ENCODE peak calls at places on chromosomes 3 and 15, in six cellular contexts. B, X, A, V, C and O are unnamed samples.

GRCh38 chr3:39724233-39724846 is 85.1 kb upstream of the MYRIP start:
- DNase-seq in B (peak), X (no peak), A (no peak), V (no peak), C (no peak), O (no peak)

GRCh38 chr15:23503546-23503945 is 56.5 kb upstream of the GOLGA6L2 start:
- DNase-seq in B (no peak), X (no peak), A (no peak), V (no peak), C (no peak), O (no peak)

GRCh38 chr3:1092771-1093170 is at the start of gene CNTN6:
- DNase-seq in B (no peak), X (no peak), A (no peak), V (peak), C (peak), O (no peak)

GRCh38 chr15:31400222-31400927 is 73.7 kb downstream of the KLF13 start:
- DNase-seq in B (no peak), X (no peak), A (no peak), V (no peak), C (no peak), O (peak)

GRCh38 chr3:100482181-100482580 is 10.2 kb upstream of the TMEM45A start:
- DNase-seq in B (no peak), X (no peak), A (no peak), V (no peak), C (no peak), O (no peak)

GRCh38 chr15:66879968-66880367 is 177.9 kb downstream of the SMAD6 start:
- DNase-seq in B (no peak), X (no peak), A (no peak), V (no peak), C (no peak), O (no peak)

GRCh38 chr3:124700880-124701684 is 29.2 kb upstream of the UMPS start:
- DNase-seq in B (peak), X (no peak), A (peak), V (peak), C (peak), O (no peak)

GRCh38 chr15:75720787-75721461 is 8.3 kb upstream of the CSPG4 start:
- DNase-seq in B (peak), X (no peak), A (no peak), V (no peak), C (peak), O (no peak)

GRCh38 chr15:49215768-49216739 is 46.0 kb downstream of the GALK2 start:
- DNase-seq in B (no peak), X (no peak), A (no peak), V (peak), C (no peak), O (peak)

GRCh38 chr15:90744759-90745402 is 27.7 kb downstream of the BLM start:
- DNase-seq in B (no peak), X (no peak), A (no peak), V (no peak), C (no peak), O (no peak)

GRCh38 chr15:70867911-70868467 is 14.0 kb upstream of the LARP6 start:
- DNase-seq in B (peak), X (peak), A (peak), V (no peak), C (peak), O (no peak)

GRCh38 chr3:72319202-72320095 is 528.8 kb downstream of the SHQ1 start:
- DNase-seq in B (peak), X (peak), A (peak), V (no peak), C (no peak), O (no peak)

GRCh38 chr3:10620833-10621082 is 115.4 kb upstream of the ATP2B2 start:
- DNase-seq in B (no peak), X (no peak), A (no peak), V (no peak), C (no peak), O (no peak)

GRCh38 chr3:12175844-12176453 is 17.2 kb upstream of the TIMP4 start:
- DNase-seq in B (peak), X (peak), A (peak), V (no peak), C (peak), O (peak)

GRCh38 chr3:48564022-48564421 is 441 bp upstream of the UCN2 start:
- DNase-seq in B (peak), X (peak), A (peak), V (no peak), C (peak), O (no peak)

GRCh38 chr3:331881-332280 is 135.3 kb downstream of the CHL1 start:
- DNase-seq in B (no peak), X (no peak), A (peak), V (no peak), C (no peak), O (no peak)

GRCh38 chr15:41323611-41324010 is 8.8 kb downstream of the OIP5 start:
- DNase-seq in B (no peak), X (no peak), A (no peak), V (no peak), C (no peak), O (no peak)

GRCh38 chr3:56751056-56751455 is 50.7 kb downstream of the ARHGEF3 start:
- DNase-seq in B (no peak), X (no peak), A (no peak), V (no peak), C (no peak), O (no peak)

GRCh38 chr3:134009345-134010000 is 20.3 kb downstream of the SLCO2A1 start:
- DNase-seq in B (peak), X (no peak), A (peak), V (no peak), C (peak), O (no peak)

GRCh38 chr3:155339052-155339451 is 45.6 kb upstream of the STRIT1 start:
- DNase-seq in B (no peak), X (no peak), A (no peak), V (no peak), C (no peak), O (no peak)

GRCh38 chr15:41971893-41972340 is 440 bp downstream of the EHD4 start:
- DNase-seq in B (no peak), X (no peak), A (no peak), V (no peak), C (no peak), O (peak)

GRCh38 chr15:29857196-29857595 is 34.9 kb upstream of the TJP1 start:
- DNase-seq in B (peak), X (peak), A (peak), V (no peak), C (peak), O (no peak)

GRCh38 chr3:175266993-175267960 is 408.1 kb downstream of the NAALADL2 start:
- DNase-seq in B (peak), X (peak), A (peak), V (no peak), C (peak), O (no peak)

GRCh38 chr15:70259030-70259424 is 161.3 kb upstream of the TLE3 start:
- DNase-seq in B (peak), X (peak), A (peak), V (no peak), C (peak), O (peak)

GRCh38 chr3:124770341-124771082 is 40.3 kb downstream of the UMPS start:
- DNase-seq in B (peak), X (peak), A (no peak), V (no peak), C (no peak), O (peak)

GRCh38 chr15:29968099-29968892 is 114.5 kb upstream of the GOLGA8J start:
- DNase-seq in B (no peak), X (no peak), A (no peak), V (no peak), C (no peak), O (no peak)

GRCh38 chr3:134295930-134296329 is 45.3 kb upstream of the RYK start:
- DNase-seq in B (no peak), X (no peak), A (no peak), V (no peak), C (no peak), O (no peak)

GRCh38 chr3:138768126-138768525 is 66.6 kb downstream of the PIK3CB start:
- DNase-seq in B (no peak), X (no peak), A (no peak), V (no peak), C (no peak), O (no peak)

GRCh38 chr3:24145981-24146822 is 201.1 kb downstream of the NR1D2 start:
- DNase-seq in B (peak), X (peak), A (peak), V (no peak), C (peak), O (no peak)

GRCh38 chr3:189902230-189903186 is 218.2 kb downstream of the P3H2 start:
- DNase-seq in B (no peak), X (no peak), A (peak), V (no peak), C (no peak), O (no peak)

GRCh38 chr15:29106116-29106515 is 163.5 kb downstream of the NSMCE3 start:
- DNase-seq in B (no peak), X (no peak), A (no peak), V (no peak), C (no peak), O (no peak)

GRCh38 chr3:65951836-65952505 is 86.7 kb downstream of the MAGI1 start:
- DNase-seq in B (no peak), X (no peak), A (peak), V (no peak), C (no peak), O (no peak)

GRCh38 chr3:9976736-9977709 is 9.6 kb downstream of the EMC3 start:
- DNase-seq in B (peak), X (peak), A (peak), V (peak), C (peak), O (peak)

GRCh38 chr15:48946088-48946839 is 17.5 kb downstream of the SHC4 start:
- DNase-seq in B (peak), X (peak), A (peak), V (peak), C (peak), O (no peak)

GRCh38 chr15:76994496-76994895 is 430 bp upstream of the PSTPIP1 start:
- DNase-seq in B (no peak), X (no peak), A (no peak), V (no peak), C (no peak), O (no peak)
- H3K4me3 ChIP-seq in B (no peak), X (no peak), A (no peak), V (no peak), C (no peak), O (no peak)

GRCh38 chr15:101176625-101177024 is 75.2 kb downstream of the CHSY1 start:
- DNase-seq in B (peak), X (peak), A (peak), V (no peak), C (no peak), O (no peak)
- H3K4me3 ChIP-seq in B (no peak), X (no peak), A (no peak), V (no peak), C (no peak), O (no peak)

GRCh38 chr3:120224249-120224648 is 60.8 kb downstream of the GPR156 start:
- DNase-seq in B (no peak), X (no peak), A (no peak), V (no peak), C (no peak), O (no peak)
- H3K4me3 ChIP-seq in B (no peak), X (no peak), A (no peak), V (no peak), C (no peak), O (no peak)

GRCh38 chr15:68849477-68849876 is 28.8 kb upstream of the ANP32A start:
- DNase-seq in B (no peak), X (no peak), A (no peak), V (no peak), C (no peak), O (no peak)
- H3K4me3 ChIP-seq in B (no peak), X (no peak), A (no peak), V (no peak), C (no peak), O (no peak)

DNA sequence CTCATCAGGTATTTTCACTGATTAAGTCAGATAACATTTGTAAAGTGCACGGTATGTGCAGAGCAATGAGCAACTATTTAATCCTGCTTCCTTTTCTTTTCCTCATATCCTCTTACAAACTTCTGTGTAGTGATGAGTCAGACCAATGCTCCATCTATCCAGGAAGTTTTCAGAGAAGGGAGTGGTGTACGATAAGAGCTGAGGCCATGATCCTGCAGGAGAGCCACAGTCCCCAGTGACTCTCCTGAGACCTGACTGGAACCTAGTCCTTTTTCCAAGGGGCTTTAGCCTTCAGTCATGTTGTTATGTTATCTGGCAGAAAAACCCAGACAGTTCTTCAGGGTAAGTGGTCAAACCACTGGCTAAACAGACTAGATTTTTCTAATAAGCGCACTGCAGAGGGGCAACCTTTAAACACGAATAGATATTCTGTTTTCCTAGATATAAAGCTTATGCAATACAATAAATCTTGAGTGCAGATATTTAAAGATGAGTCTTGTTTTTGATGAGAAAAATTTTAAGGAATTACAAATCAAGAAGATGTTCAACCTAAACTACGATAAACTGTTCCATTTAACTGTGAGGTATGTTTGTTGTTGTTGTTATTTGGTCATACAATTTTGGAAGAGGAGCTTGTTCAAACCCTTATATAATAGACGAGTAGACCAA is 110.5 kb upstream of the RAP2B start:
- DNase-seq in B (peak), X (peak), A (peak), V (peak), C (peak), O (no peak)
- H3K4me3 ChIP-seq in B (peak), X (no peak), A (no peak), V (no peak), C (no peak), O (no peak)

DNA sequence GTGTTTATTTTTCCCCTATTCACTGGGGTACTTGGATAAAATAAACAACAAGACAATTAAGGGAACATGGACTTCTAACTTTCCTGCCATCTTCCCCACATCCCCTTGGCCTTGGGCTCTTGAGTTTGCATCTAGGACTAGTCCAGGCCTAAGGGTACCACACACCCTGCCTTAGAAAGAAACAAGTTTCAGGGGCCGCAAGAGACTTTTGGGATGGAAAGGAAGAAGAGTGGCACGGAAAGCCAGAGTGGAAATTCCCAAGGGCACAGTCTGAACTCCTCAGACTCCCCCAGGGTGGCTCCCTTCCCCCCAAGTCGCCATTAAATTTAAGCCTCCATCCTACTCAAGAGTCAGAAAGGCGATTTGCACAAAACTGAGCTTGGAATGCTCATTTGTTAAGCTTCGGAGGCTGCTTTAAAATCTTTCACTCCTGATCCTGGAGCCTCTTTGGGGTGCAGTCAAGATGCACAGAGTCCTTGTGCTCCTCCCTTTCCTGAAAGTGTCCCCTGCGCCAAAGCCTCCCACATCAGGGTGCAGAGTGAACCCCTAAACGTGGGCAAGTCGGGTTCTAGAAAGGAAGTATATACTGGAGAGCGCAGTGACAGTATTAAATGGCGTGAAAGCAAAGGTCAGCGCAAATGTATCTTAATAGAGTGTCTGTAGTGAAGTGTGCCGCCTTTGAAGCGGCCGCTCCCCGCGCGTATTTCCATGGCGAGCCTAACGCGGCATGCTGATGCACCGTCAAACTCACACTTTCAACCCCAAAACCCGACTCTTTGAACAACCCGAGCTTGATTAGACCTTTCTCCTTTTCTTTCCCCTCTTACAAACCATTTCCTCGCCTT is 18.6 kb downstream of the ZIC4 start:
- DNase-seq in B (no peak), X (no peak), A (no peak), V (no peak), C (no peak), O (no peak)
- H3K4me3 ChIP-seq in B (no peak), X (no peak), A (no peak), V (no peak), C (peak), O (no peak)

GRCh38 chr3:173584093-173584833 is 186.7 kb downstream of the NLGN1 start:
- DNase-seq in B (peak), X (peak), A (peak), V (no peak), C (peak), O (no peak)
- H3K4me3 ChIP-seq in B (peak), X (peak), A (peak), V (peak), C (peak), O (peak)

DNA sequence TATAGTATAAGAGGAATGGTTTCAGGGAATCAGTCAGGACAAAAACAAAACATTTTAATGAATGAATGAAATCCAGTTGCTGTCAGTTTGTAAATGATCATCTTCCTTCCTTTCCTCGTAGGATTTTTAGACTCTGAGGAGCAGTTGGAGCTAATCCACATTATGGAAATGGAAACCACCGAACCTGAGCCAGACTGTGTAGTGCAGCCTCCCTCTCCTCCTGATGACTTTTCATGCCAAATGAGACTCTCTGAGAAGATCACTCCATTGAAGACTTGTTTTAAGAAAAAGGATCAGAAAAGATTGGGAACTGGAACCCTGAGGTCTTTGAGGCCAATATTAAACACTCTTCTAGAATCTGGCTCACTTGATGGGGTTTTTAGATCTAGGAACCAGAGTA is 3.1 kb downstream of the TIPARP start:
- DNase-seq in B (no peak), X (no peak), A (no peak), V (no peak), C (peak), O (no peak)
- H3K4me3 ChIP-seq in B (peak), X (peak), A (peak), V (no peak), C (no peak), O (peak)

DNA sequence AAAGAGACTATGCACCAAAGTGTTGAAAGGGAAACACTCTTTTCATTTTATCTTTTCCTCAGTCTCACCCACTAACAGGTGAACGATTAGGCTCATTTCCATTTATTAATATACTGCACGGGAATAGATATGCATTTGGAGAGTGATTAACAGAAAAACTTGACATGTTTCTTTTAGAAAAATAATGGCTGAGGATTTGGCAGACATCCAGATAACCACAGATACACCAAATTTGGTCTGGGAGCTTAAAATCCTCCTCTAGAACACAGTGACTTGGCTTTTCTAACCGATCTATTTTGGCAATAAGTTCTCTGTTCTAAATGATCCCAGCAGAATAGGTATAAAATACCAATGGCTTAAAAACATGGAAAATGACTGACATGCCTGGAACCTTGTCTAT is 459.3 kb upstream of the SGO1 start:
- DNase-seq in B (peak), X (no peak), A (peak), V (no peak), C (peak), O (no peak)
- H3K4me3 ChIP-seq in B (no peak), X (no peak), A (no peak), V (no peak), C (no peak), O (no peak)